ENCODE peak calls at places on chromosomes 12 and 14, in eight cellular contexts. S is tibial artery; T is mammary epithelial cell; R is CD8-positive, alpha-beta T cell; N is SK-N-SH; Y is testis; X is stomach; E is upper lobe of right lung. M is an unnamed sample.

GRCh38 chr12:108430245-108430644 is 84.8 kb upstream of the FICD start:
- DNase-seq in S (no peak), T (no peak), R (no peak), N (no peak), Y (no peak), X (no peak), E (no peak), M (peak; percentile 5)

GRCh38 chr14:71638523-71639196 is 293.6 kb upstream of the RGS6 start:
- DNase-seq in S (no peak), T (peak; percentile 10), R (no peak), N (no peak), Y (no peak), X (no peak), E (no peak), M (no peak)

GRCh38 chr14:85562630-85563029 is 32.7 kb downstream of the FLRT2 start:
- DNase-seq in S (no peak), T (no peak), R (no peak), N (no peak), Y (no peak), X (no peak), E (no peak), M (no peak)

GRCh38 chr12:4535871-4536270 is 2.8 kb upstream of the RAD51AP1 start:
- DNase-seq in S (no peak), T (no peak), R (no peak), N (no peak), Y (no peak), X (no peak), E (no peak), M (no peak)

GRCh38 chr14:52307870-52308269 is 6.2 kb upstream of the PTGER2 start:
- DNase-seq in S (no peak), T (no peak), R (no peak), N (no peak), Y (no peak), X (no peak), E (no peak), M (no peak)

GRCh38 chr12:129825316-129825715 is 78.5 kb downstream of the TMEM132D start:
- DNase-seq in S (no peak), T (no peak), R (no peak), N (no peak), Y (no peak), X (no peak), E (no peak), M (no peak)

GRCh38 chr14:90487031-90487430 is 90.2 kb downstream of the CALM1 start:
- DNase-seq in S (no peak), T (no peak), R (no peak), N (peak; percentile 82), Y (no peak), X (no peak), E (no peak), M (no peak)

GRCh38 chr14:35971965-35972630 is 146.0 kb downstream of the BRMS1L start:
- DNase-seq in S (no peak), T (no peak), R (no peak), N (no peak), Y (no peak), X (no peak), E (no peak), M (no peak)

GRCh38 chr12:16955083-16955657 is 349.2 kb upstream of the LMO3 start:
- DNase-seq in S (no peak), T (peak; percentile 70), R (no peak), N (no peak), Y (no peak), X (no peak), E (no peak), M (peak; percentile 50)

GRCh38 chr12:121282072-121282742 is 14.3 kb downstream of the CAMKK2 start:
- DNase-seq in S (no peak), T (no peak), R (no peak), N (no peak), Y (peak; percentile 51), X (no peak), E (no peak), M (no peak)

GRCh38 chr14:66228267-66228970 is 257.8 kb upstream of the CCDC196 start:
- DNase-seq in S (no peak), T (peak; percentile 86), R (no peak), N (no peak), Y (no peak), X (no peak), E (no peak), M (peak; percentile 54)

GRCh38 chr12:47041327-47041726 is 38.1 kb upstream of the PCED1B start:
- DNase-seq in S (no peak), T (no peak), R (no peak), N (no peak), Y (no peak), X (no peak), E (no peak), M (no peak)

GRCh38 chr12:27463826-27464554 is 17.5 kb downstream of the SMCO2 start:
- DNase-seq in S (no peak), T (no peak), R (no peak), N (no peak), Y (peak; percentile 66), X (no peak), E (no peak), M (no peak)

GRCh38 chr12:105342464-105342863 is 12.0 kb downstream of the C12orf75 start:
- DNase-seq in S (no peak), T (no peak), R (no peak), N (no peak), Y (no peak), X (no peak), E (no peak), M (no peak)

GRCh38 chr14:55373784-55374725 is 37.6 kb downstream of the ATG14 start:
- DNase-seq in S (no peak), T (peak; percentile 55), R (peak; percentile 16), N (no peak), Y (no peak), X (no peak), E (no peak), M (no peak)

DNA sequence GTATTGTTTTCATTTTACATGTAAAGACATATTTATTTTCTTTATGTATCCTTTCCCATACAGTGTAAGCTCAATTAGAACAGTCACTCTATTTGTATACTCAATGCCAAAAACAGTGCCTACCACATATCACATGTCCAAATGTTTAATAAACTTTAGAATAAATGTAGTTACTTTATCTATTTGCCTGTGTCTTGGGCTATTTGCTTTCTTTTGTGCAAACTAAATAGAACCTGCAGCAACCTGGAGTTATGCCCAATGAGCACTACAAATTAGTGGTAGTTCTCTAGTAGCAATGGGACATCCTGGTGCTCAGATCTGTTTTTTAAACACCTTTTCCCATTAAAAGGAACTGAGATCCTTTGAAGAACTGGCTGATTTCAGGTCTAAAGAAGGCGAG is 186.7 kb downstream of the PPFIA2 start:
- DNase-seq in S (no peak), T (no peak), R (no peak), N (no peak), Y (no peak), X (no peak), E (no peak), M (no peak)
- TF ChIP-seq CTCF in S (no peak), T (no peak), R (no peak), N (no peak), Y (no peak), X (no peak), E (no peak), M (no peak)

GRCh38 chr12:95215925-95216324 is 1.3 kb downstream of the FGD6 start:
- DNase-seq in S (no peak), T (peak; percentile 73), R (no peak), N (no peak), Y (no peak), X (no peak), E (no peak), M (no peak)

GRCh38 chr12:95213928-95214327 is 3.3 kb downstream of the FGD6 start:
- DNase-seq in S (no peak), T (no peak), R (no peak), N (no peak), Y (no peak), X (no peak), E (no peak), M (no peak)

GRCh38 chr12:95214466-95214865 is 2.8 kb downstream of the FGD6 start:
- DNase-seq in S (no peak), T (no peak), R (no peak), N (no peak), Y (no peak), X (no peak), E (no peak), M (no peak)

GRCh38 chr12:95212576-95212975 is 4.7 kb downstream of the FGD6 start:
- DNase-seq in S (no peak), T (no peak), R (no peak), N (no peak), Y (no peak), X (no peak), E (no peak), M (no peak)

GRCh38 chr12:95213119-95213518 is 4.1 kb downstream of the FGD6 start:
- DNase-seq in S (no peak), T (no peak), R (no peak), N (no peak), Y (no peak), X (no peak), E (no peak), M (no peak)
- H3K4me3 ChIP-seq in S (no peak overlapping the region), T (no peak overlapping the region), R (no peak overlapping the region), N (no peak overlapping the region), Y (no peak overlapping the region), X (no peak overlapping the region), E (no peak overlapping the region), M (no peak overlapping the region)

GRCh38 chr14:94074534-94074933 is 6.5 kb downstream of the DDX24 start:
- DNase-seq in S (no peak), T (no peak), R (no peak), N (no peak), Y (no peak), X (no peak), E (no peak), M (no peak)

GRCh38 chr14:94075008-94075407 is 6.0 kb downstream of the DDX24 start:
- DNase-seq in S (no peak), T (no peak), R (no peak), N (no peak), Y (no peak), X (no peak), E (no peak), M (no peak)

GRCh38 chr14:94079891-94080605 is 954 bp downstream of the DDX24 start:
- DNase-seq in S (no peak), T (no peak), R (no peak), N (no peak), Y (no peak), X (no peak), E (no peak), M (no peak)

GRCh38 chr14:94077823-94078222 is 3.2 kb downstream of the DDX24 start:
- DNase-seq in S (no peak), T (no peak), R (no peak), N (no peak), Y (no peak), X (no peak), E (no peak), M (no peak)

GRCh38 chr14:94077111-94077821 is 3.7 kb downstream of the DDX24 start:
- DNase-seq in S (no peak), T (no peak), R (no peak), N (no peak), Y (no peak), X (no peak), E (no peak), M (no peak)
- H3K36me3 ChIP-seq in S (peaks cover 19% of the 10 kb centered on the region), T (peaks cover 10% of the 10 kb centered on the region), R (no peaks in the 10 kb centered on the region), N (peaks cover 33% of the 10 kb centered on the region), Y (no peaks in the 10 kb centered on the region), X (peaks cover 32% of the 10 kb centered on the region), E (peaks cover 30% of the 10 kb centered on the region), M (peaks cover 3% of the 10 kb centered on the region)

DNA sequence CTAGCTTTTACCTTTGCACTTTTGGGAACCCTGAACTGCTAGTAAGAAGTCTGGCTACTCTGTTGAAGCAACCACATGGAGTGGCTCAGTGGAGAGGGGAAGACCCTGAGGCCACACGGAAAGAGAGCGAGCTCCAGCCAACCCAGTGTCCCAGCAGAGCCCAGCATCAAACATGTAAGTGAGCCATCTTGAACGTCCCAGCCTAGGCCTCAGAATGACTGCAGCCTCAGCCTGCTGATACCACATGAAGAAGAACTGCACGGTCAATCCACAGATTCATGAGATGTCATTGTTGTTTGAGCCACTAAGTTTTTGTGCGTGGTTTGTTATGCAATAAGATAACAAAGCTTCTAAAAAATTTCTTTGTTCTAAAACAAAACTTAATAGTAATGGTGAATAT is 40.2 kb downstream of the TFCP2 start:
- DNase-seq in S (no peak), T (no peak), R (no peak), N (no peak), Y (no peak), X (no peak), E (no peak), M (no peak)
- TF ChIP-seq CTCF in S (no peak), T (no peak), R (no peak), N (no peak), Y (no peak), X (no peak), E (no peak), M (no peak)

M was measured in kidney epithelial cell.